ENCODE peak calls at places on chromosomes 2 and 18, in ten cellular contexts. L is PC-3; K is AG08396; V is activated CD4-positive, alpha-beta T cell treated with anti-CD3 and anti-CD28 coated beads, Interleukin-2, amount 50 U/mL, for 1 hour; X is activated CD8-positive, alpha-beta memory T cell treated with anti-CD3 and anti-CD28 coated beads, Interleukin-2, amount 50 U/mL, for 48 hours; O is stimulated activated CD4-positive, alpha-beta T cell treated with anti-CD3 and anti-CD28 coated beads, Interleukin-12 subunit alpha, Interleukin-12 subunit beta, amount 100 ng/mL, for 48 hours; Z is NCI-H1436; P is hepatic stellate cell; S is nucleus accumbens; E is NCI-H2029. G is an unnamed sample.

GRCh38 chr2:52312488-52312887 is 1280.6 kb upstream of the NRXN1 start:
- DNase-seq in E (no peak), X (no peak), P (no peak), K (no peak), L (no peak), O (no peak), V (no peak), S (no peak), Z (no peak), G (no peak)

GRCh38 chr18:32425466-32425865 is 45.2 kb downstream of the GAREM1 start:
- DNase-seq in K (peak; percentile 4), E (no peak), S (no peak), X (no peak), L (peak; percentile 18), O (no peak), V (no peak), P (no peak), Z (no peak), G (no peak)

GRCh38 chr2:190359896-190360376 is 16.5 kb downstream of the INPP1 start:
- DNase-seq in L (no peak), E (peak; percentile 79), S (peak; percentile 45), V (peak; percentile 15), P (peak; percentile 41), O (no peak), X (peak; percentile 61), K (peak; percentile 56), Z (no peak), G (no peak)

GRCh38 chr2:12251121-12251520 is 465.6 kb upstream of the TRIB2 start:
- DNase-seq in K (no peak), E (no peak), S (no peak), L (no peak), X (no peak), O (no peak), V (no peak), P (no peak), Z (no peak), G (no peak)

GRCh38 chr2:59583173-59583765 is 970.2 kb downstream of the BCL11A start:
- DNase-seq in S (no peak), O (no peak), Z (no peak), K (no peak), E (no peak), V (no peak), P (no peak), L (no peak), X (no peak), G (no peak)

GRCh38 chr18:44521673-44522032 is 159.0 kb upstream of the SETBP1 start:
- DNase-seq in L (no peak), K (no peak), S (no peak), Z (no peak), V (no peak), X (no peak), O (no peak), E (no peak), P (no peak), G (no peak)

GRCh38 chr18:28045880-28046279 is 131.1 kb downstream of the CDH2 start:
- DNase-seq in S (no peak), V (no peak), L (no peak), Z (no peak), K (no peak), E (no peak), X (no peak), O (no peak), P (peak; percentile 6), G (no peak)

GRCh38 chr2:216661639-216662375 is 28.6 kb downstream of the IGFBP2 start:
- DNase-seq in K (no peak), X (no peak), P (peak; percentile 86), L (no peak), S (no peak), E (no peak), O (no peak), Z (no peak), V (no peak), G (no peak)

GRCh38 chr2:119760237-119760807 is 600 bp downstream of the PTPN4 start:
- DNase-seq in E (no peak), X (peak; percentile 77), O (peak; percentile 16), K (no peak), V (no peak), S (peak; percentile 57), Z (no peak), L (peak; percentile 39), P (no peak), G (no peak)

GRCh38 chr2:239519081-239519920 is 118.5 kb upstream of the HDAC4 start:
- DNase-seq in E (peak; percentile 12), S (no peak), Z (no peak), X (no peak), L (no peak), O (no peak), V (no peak), P (no peak), K (no peak), G (no peak)

GRCh38 chr2:72214429-72215143 is 66.9 kb upstream of the CYP26B1 start:
- DNase-seq in E (no peak), P (peak; percentile 36), X (no peak), L (peak; percentile 43), V (no peak), Z (no peak), K (peak; percentile 32), S (no peak), O (no peak), G (no peak)

GRCh38 chr2:25073025-25073424 is 31.1 kb downstream of the EFR3B start:
- DNase-seq in O (no peak), P (no peak), E (peak; percentile 80), X (no peak), K (no peak), S (no peak), V (no peak), L (no peak), Z (no peak), G (no peak)

GRCh38 chr2:150485114-150485870 is 2.2 kb downstream of the RND3 start:
- DNase-seq in Z (peak; percentile 75), E (peak; percentile 56), P (peak; percentile 55), S (peak; percentile 18), V (no peak), K (no peak), L (peak; percentile 73), O (no peak), X (peak; percentile 50), G (no peak)

GRCh38 chr2:227536445-227536844 is 62.2 kb upstream of the SCYGR2 start:
- DNase-seq in S (no peak), P (no peak), L (no peak), X (no peak), O (no peak), K (no peak), V (no peak), Z (no peak), E (peak; percentile 55), G (no peak)

GRCh38 chr2:25976884-25977741 is 5.2 kb downstream of the KIF3C start:
- DNase-seq in V (no peak), L (peak; percentile 53), S (no peak), X (no peak), Z (no peak), O (no peak), E (no peak), K (no peak), P (no peak), G (no peak)

GRCh38 chr2:170462433-170463205 is 252.5 kb upstream of the SP5 start:
- DNase-seq in S (no peak), Z (peak; percentile 23), E (no peak), O (no peak), K (no peak), V (no peak), P (no peak), L (no peak), X (no peak), G (no peak)

GRCh38 chr2:82735336-82735735 is 1723.7 kb downstream of the SUCLG1 start:
- DNase-seq in E (no peak), V (no peak), Z (no peak), X (no peak), S (no peak), P (no peak), K (no peak), O (no peak), L (no peak), G (no peak)

GRCh38 chr2:61538920-61539559 is 884 bp upstream of the XPO1 start:
- DNase-seq in Z (peak; percentile 66), K (peak; percentile 8), O (peak; percentile 27), X (peak; percentile 70), P (no peak), S (peak; percentile 31), L (peak; percentile 11), E (peak; percentile 23), V (peak; percentile 53), G (peak; percentile 24)

GRCh38 chr2:122748552-122749011 is 993.1 kb downstream of the TSN start:
- DNase-seq in V (no peak), S (no peak), L (peak; percentile 96), P (peak; percentile 7), E (peak; percentile 42), Z (no peak), O (no peak), K (no peak), X (no peak), G (peak; percentile 35)

GRCh38 chr2:129870646-129871335 is 108.7 kb upstream of the RAB6C start:
- DNase-seq in P (no peak), X (no peak), Z (no peak), S (no peak), E (no peak), L (no peak), V (no peak), O (no peak), K (no peak), G (no peak)

GRCh38 chr2:70024284-70024683 is 62.9 kb upstream of the ASPRV1 start:
- DNase-seq in V (no peak), K (no peak), Z (no peak), O (no peak), L (no peak), X (no peak), S (no peak), P (no peak), E (no peak), G (no peak)

GRCh38 chr2:144630459-144631215 is 110.7 kb upstream of the ZEB2 start:
- DNase-seq in K (no peak), S (no peak), V (no peak), E (no peak), O (no peak), Z (no peak), L (peak; percentile 9), P (no peak), X (no peak), G (no peak)

GRCh38 chr2:125680809-125681208 is 975.1 kb upstream of the GYPC start:
- DNase-seq in X (no peak), V (no peak), S (no peak), O (no peak), L (no peak), K (no peak), P (no peak), Z (no peak), E (no peak), G (no peak)

GRCh38 chr2:10947005-10947440 is 35.3 kb downstream of the KCNF1 start:
- DNase-seq in E (no peak), O (no peak), K (no peak), Z (no peak), S (no peak), P (peak; percentile 59), V (no peak), L (peak; percentile 64), X (no peak), G (no peak)

GRCh38 chr18:63578357-63578958 is 8.7 kb upstream of the SERPINB13 start:
- DNase-seq in Z (peak; percentile 0), E (no peak), P (no peak), S (no peak), X (no peak), V (no peak), L (peak; percentile 69), O (no peak), K (peak; percentile 25), G (peak; percentile 17)

GRCh38 chr2:192072778-192073177 is 122.0 kb downstream of the TMEFF2 start:
- DNase-seq in V (no peak), O (no peak), S (no peak), Z (no peak), E (no peak), L (no peak), P (no peak), K (no peak), X (no peak), G (no peak)

GRCh38 chr2:45218931-45219339 is 209.7 kb upstream of the SIX2 start:
- DNase-seq in V (no peak), P (no peak), L (peak; percentile 88), X (no peak), K (no peak), S (no peak), Z (no peak), O (no peak), E (peak; percentile 81), G (no peak)

GRCh38 chr2:54666741-54667639 is 56.5 kb upstream of the EML6 start:
- DNase-seq in K (no peak), S (peak; percentile 33), E (no peak), Z (no peak), L (no peak), V (no peak), X (no peak), O (no peak), P (no peak), G (no peak)